ENCODE peak calls at places on chromosomes 4 and X, in four cellular contexts. N, P, S and W are unnamed samples.

GRCh38 chr4:10336471-10336870 is 120.8 kb downstream of the ZNF518B start:
- DNase-seq in N (peak), P (no peak), S (no peak), W (no peak)

GRCh38 chr4:54384563-54384962 is 155.5 kb downstream of the PDGFRA start:
- DNase-seq in N (peak), P (peak), S (peak), W (peak)

GRCh38 chr4:165428957-165429356 is 50.1 kb downstream of the CPE start:
- DNase-seq in N (no peak), P (no peak), S (no peak), W (no peak)

GRCh38 chr4:11485926-11486325 is 57.2 kb upstream of the HS3ST1 start:
- DNase-seq in N (no peak), P (no peak), S (no peak), W (no peak)

GRCh38 chrX:140933056-140933455 is 69.3 kb upstream of the SPANXB1 start:
- DNase-seq in N (no peak), P (peak), S (no peak), W (no peak)

GRCh38 chr4:57249083-57249482 is 138.9 kb upstream of the IGFBP7 start:
- DNase-seq in N (peak), P (no peak), S (peak), W (no peak)

GRCh38 chrX:41300758-41301437 is 33.1 kb upstream of the DDX3X start:
- DNase-seq in N (peak), P (peak), S (no peak), W (no peak)

GRCh38 chr4:35506161-35506560 is 738.2 kb downstream of the ARAP2 start:
- DNase-seq in N (no peak), P (no peak), S (no peak), W (no peak)

GRCh38 chrX:154540897-154541535 is 5.6 kb downstream of the G6PD start:
- DNase-seq in N (peak), P (peak), S (no peak), W (no peak)

GRCh38 chrX:30649859-30650258 is 3.4 kb upstream of the GK start:
- DNase-seq in N (peak), P (peak), S (no peak), W (peak)

GRCh38 chr4:185774815-185775684 is 36.9 kb downstream of the SORBS2 start:
- DNase-seq in N (peak), P (peak), S (peak), W (no peak)

GRCh38 chrX:67613366-67613765 is 69.5 kb downstream of the AR start:
- DNase-seq in N (no peak), P (peak), S (no peak), W (no peak)

GRCh38 chr4:88823058-88823919 is 125.7 kb upstream of the NAP1L5 start:
- DNase-seq in N (peak), P (peak), S (peak), W (peak)

GRCh38 chrX:110395877-110396276 is 37.2 kb downstream of the RTL9 start:
- DNase-seq in N (peak), P (no peak), S (no peak), W (no peak)

GRCh38 chrX:77668391-77669237 is 117.4 kb downstream of the ATRX start:
- DNase-seq in N (peak), P (peak), S (no peak), W (no peak)

GRCh38 chr4:61231421-61231820 is 31.3 kb downstream of the ADGRL3 start:
- DNase-seq in N (no peak), P (no peak), S (no peak), W (no peak)

GRCh38 chr4:88999392-88999791 is 57.6 kb downstream of the FAM13A start:
- DNase-seq in N (no peak), P (no peak), S (no peak), W (no peak)

GRCh38 chr4:136725286-136726081 is 806.8 kb downstream of the PCDH18 start:
- DNase-seq in N (no peak), P (no peak), S (no peak), W (no peak)

GRCh38 chrX:53320543-53321215 is 39.3 kb upstream of the IQSEC2 start:
- DNase-seq in N (no peak), P (no peak), S (no peak), W (no peak)

GRCh38 chrX:48996969-48997368 is 5.1 kb downstream of the GRIPAP1 start:
- DNase-seq in N (no peak), P (no peak), S (no peak), W (no peak)
- H3K4me3 ChIP-seq in N (no peak), P (no peak), S (no peak), W (no peak)

GRCh38 chrX:55451125-55451524 is 802 bp upstream of the MAGEH1 start:
- DNase-seq in N (no peak), P (no peak), S (no peak), W (no peak)
- H3K4me3 ChIP-seq in N (no peak), P (no peak), S (no peak), W (no peak)

GRCh38 chrX:138057883-138058282 is 492.0 kb downstream of the ZIC3 start:
- DNase-seq in N (no peak), P (no peak), S (no peak), W (no peak)
- H3K4me3 ChIP-seq in N (no peak), P (no peak), S (no peak), W (no peak)

DNA sequence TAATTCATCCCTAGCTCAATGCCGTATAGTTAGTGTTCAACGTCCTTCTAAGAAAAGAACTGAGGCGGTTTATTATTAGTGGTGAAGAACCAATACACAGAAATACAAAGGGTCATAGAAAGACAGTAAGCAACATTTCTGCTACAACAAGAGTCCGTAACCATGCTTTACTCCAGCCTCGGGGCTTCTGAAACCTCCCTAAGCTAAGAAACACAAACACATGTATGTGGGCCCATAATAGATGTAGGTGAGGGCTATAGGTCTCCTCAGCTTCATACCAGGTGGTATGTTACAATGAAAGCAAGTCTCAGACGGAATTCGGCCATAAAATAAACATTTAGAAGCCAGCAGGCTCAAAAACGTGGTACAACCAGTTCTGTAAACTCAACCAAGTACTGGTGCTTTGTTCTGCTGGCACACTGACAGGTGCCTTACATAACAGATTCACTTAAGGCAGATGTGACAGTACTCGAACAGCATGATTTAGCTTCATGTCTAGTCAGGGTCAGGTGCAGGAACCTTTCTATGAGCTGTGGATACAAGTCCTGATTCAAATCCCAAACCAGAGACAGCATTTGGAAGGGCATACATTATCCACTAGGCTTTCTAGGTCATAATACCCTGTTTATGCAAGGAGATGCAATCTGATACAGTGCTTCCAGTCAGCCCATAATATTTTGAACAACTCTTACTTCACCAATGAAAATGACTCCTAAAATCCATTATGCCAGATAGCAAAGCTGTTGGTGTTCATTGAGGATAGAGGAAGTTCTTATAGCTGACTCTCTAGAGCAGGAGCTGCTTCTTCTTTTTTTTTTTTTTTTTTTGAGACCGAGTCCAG is 113.7 kb upstream of the ENPP6 start:
- DNase-seq in N (peak), P (no peak), S (no peak), W (no peak)
- H3K4me3 ChIP-seq in N (no peak), P (no peak), S (no peak), W (no peak)

GRCh38 chr4:20512053-20512810 is 188.0 kb upstream of the PACRGL start:
- DNase-seq in N (peak), P (no peak), S (no peak), W (no peak)
- H3K4me3 ChIP-seq in N (no peak), P (no peak), S (no peak), W (no peak)

DNA sequence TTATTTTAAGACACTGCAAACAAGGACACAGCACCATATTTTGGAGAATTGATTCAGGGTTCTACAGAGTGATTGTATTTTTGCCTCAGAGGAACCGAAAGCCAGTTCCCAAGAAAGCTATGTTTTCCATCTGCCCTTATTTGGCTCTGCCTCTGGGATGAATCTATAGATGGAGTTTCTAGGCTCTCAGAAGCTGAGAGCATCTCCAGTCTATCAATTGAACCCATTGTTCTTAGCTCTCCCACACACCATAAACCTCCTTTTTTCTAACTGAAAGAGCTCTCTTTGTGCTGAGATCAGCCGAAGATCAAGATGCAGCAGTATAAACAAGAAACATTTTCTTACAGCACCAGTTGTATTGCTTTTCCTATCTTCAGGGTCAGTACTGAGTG is 16.9 kb downstream of the PLP1 start:
- DNase-seq in N (no peak), P (no peak), S (no peak), W (no peak)
- H3K4me3 ChIP-seq in N (no peak), P (no peak), S (no peak), W (no peak)

GRCh38 chr4:184732126-184732525 is 1.8 kb downstream of the CENPU start:
- DNase-seq in N (peak), P (no peak), S (no peak), W (no peak)
- H3K4me3 ChIP-seq in N (no peak), P (peak), S (no peak), W (peak)

GRCh38 chr4:109972786-109973528 is 60.3 kb downstream of the EGF start:
- DNase-seq in N (no peak), P (no peak), S (no peak), W (no peak)
- H3K4me3 ChIP-seq in N (no peak), P (no peak), S (no peak), W (no peak)

GRCh38 chr4:176780995-176781738 is 11.6 kb downstream of the VEGFC start:
- DNase-seq in N (peak), P (peak), S (no peak), W (no peak)

GRCh38 chr4:176775326-176775725 is 17.4 kb downstream of the VEGFC start:
- DNase-seq in N (peak), P (no peak), S (no peak), W (no peak)

GRCh38 chr4:176779421-176779820 is 13.3 kb downstream of the VEGFC start:
- DNase-seq in N (no peak), P (no peak), S (no peak), W (no peak)

GRCh38 chr4:176778063-176778462 is 14.7 kb downstream of the VEGFC start:
- DNase-seq in N (peak), P (peak), S (no peak), W (no peak)

DNA sequence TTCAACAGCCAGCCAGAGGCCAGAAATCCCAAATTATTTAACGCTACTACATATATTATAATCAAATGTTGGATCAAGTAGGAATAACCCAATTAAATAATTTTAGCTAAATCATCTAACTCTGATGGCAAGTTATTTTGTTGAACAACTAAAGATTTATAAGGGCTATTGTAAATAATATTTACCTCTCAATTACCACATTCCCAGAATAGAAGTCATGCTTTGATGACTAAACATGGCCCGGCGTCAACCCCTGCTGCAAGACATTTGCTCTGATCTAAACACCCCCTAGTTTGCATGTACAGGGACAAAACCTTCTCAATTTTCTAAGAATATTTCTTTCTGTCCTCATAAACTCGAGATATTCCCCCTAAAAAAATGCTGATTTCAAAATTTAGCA is 14.2 kb downstream of the VEGFC start:
- DNase-seq in N (peak), P (peak), S (no peak), W (no peak)
- H3K4me3 ChIP-seq in N (no peak), P (no peak), S (no peak), W (no peak)